ENCODE peak calls at places on chromosomes 16 and 17, in four cellular contexts. O is A549, K is H1, R is HepG2. V is an unnamed sample.

GRCh38 chr17:1783834-1784611 is 22.2 kb downstream of the SERPINF1 start:
- DNase-seq in R (peak; percentile 67), O (peak; percentile 77), K (no peak), V (peak; percentile 48)

GRCh38 chr17:43006639-43007551 is at the start of gene IFI35:
- DNase-seq in R (peak; percentile 83), O (peak; percentile 80), K (peak; percentile 79), V (peak; percentile 92)

GRCh38 chr17:39757931-39758873 is 20.5 kb downstream of the GRB7 start:
- DNase-seq in O (no peak), R (no peak), K (no peak), V (no peak)

GRCh38 chr17:60443713-60444112 is 21.4 kb downstream of the CHCT1 start:
- DNase-seq in R (no peak), K (no peak), O (no peak), V (no peak)

GRCh38 chr17:63552211-63552610 is 1.9 kb downstream of the DCAF7 start:
- DNase-seq in K (no peak), O (no peak), R (no peak), V (no peak)

GRCh38 chr16:50201784-50202183 is 48.7 kb downstream of the TENT4B start:
- DNase-seq in O (no peak), K (no peak), R (no peak), V (no peak)

GRCh38 chr16:10895053-10895946 is 18.3 kb downstream of the CIITA start:
- DNase-seq in O (peak; percentile 29), R (peak; percentile 48), K (peak; percentile 92), V (peak; percentile 70)

GRCh38 chr16:10122546-10122945 is 59.7 kb downstream of the GRIN2A start:
- DNase-seq in K (no peak), R (peak; percentile 15), O (peak; percentile 10), V (peak; percentile 22)

GRCh38 chr16:87953308-87954208 is 2.3 kb downstream of the BANP start:
- DNase-seq in O (no peak), K (no peak), R (no peak), V (no peak)

GRCh38 chr17:41585301-41585700 is 1.4 kb downstream of the KRT14 start:
- DNase-seq in R (no peak), O (no peak), K (no peak), V (no peak)

GRCh38 chr16:23877107-23878070 is 41.6 kb downstream of the PRKCB start:
- DNase-seq in R (no peak), O (no peak), K (no peak), V (no peak)

GRCh38 chr16:62963846-62964245 is 927.6 kb upstream of the CDH8 start:
- DNase-seq in O (no peak), K (no peak), R (no peak), V (no peak)

GRCh38 chr16:57608462-57609113 is 19.8 kb upstream of the ADGRG1 start:
- DNase-seq in O (no peak), R (no peak), K (no peak), V (no peak)

GRCh38 chr16:9176547-9177418 is 85.3 kb downstream of the HAPSTR1 start:
- DNase-seq in R (peak; percentile 55), K (no peak), O (no peak), V (no peak)

GRCh38 chr16:31298340-31298739 is 38.6 kb downstream of the ITGAM start:
- DNase-seq in O (no peak), R (no peak), K (no peak), V (no peak)

GRCh38 chr16:31305219-31305618 is 45.4 kb downstream of the ITGAM start:
- DNase-seq in K (no peak), O (no peak), R (no peak), V (no peak)

GRCh38 chr16:31298958-31299357 is 39.2 kb downstream of the ITGAM start:
- DNase-seq in R (peak; percentile 24), O (no peak), K (no peak), V (no peak)

GRCh38 chr16:31297496-31297895 is 37.7 kb downstream of the ITGAM start:
- DNase-seq in K (no peak), O (no peak), R (no peak), V (no peak)

DNA sequence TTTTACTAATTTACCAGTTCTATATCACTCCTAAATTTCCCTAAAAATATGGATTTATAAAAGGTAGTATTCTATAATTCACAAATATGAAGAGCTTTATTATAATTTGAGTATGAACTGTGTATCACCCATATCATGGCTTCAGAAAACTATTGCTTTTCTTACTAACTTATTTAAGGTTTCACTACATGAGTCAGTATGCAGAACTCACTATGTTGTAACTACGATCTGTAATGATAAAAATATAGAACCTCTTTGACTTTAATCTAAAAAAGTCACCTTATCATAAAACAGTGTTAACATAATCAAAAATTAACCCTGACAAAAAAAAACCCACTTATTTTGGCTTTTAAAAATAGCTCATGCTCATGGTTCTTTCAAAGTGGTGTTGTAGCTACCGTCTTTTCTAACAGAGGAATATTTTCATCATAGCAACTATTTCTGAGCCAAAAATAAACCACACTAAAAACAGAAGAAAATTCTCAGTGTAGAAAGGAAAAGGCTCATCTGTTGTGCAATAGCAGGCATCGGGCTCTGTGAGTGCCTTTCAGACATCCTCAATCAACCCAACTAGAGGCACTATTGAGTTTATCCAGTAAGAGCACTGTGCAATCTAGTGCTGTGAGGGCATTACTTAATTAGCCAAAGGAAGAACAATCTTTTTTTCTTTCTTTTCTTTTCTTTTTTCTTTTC is 42.1 kb downstream of the ITGAM start:
- DNase-seq in O (peak; percentile 8), K (no peak), R (no peak), V (peak; percentile 24)
- TF ChIP-seq RNF2 in O (no peak), K (no peak), R (no peak), V (no peak)

GRCh38 chr16:48126801-48127644 is 28.8 kb downstream of the ABCC12 start:
- DNase-seq in K (no peak), R (peak; percentile 6), O (peak; percentile 55), V (no peak)
- TF ChIP-seq RNF2 in K (no peak), R (no peak), O (no peak), V (no peak)

DNA sequence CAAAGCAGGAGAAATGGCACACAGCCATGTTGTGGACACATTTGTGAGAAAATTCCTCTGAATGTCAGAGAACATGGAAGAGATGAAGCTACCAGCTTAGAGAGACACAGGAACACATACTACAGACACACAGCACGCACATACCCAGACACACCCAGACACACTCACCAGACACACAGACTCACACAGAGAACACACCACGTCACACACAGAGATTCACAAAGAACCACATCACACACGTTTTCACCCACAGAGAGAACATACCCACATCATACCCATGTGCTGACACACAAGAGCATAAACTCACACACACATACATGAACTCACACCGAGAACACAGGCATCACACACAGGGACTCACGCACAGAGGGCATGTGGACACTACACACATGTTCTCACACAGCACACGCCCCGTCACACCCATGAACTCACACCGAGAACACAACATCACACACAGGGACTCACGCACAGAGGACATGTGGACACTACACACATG is 124.9 kb downstream of the METRNL start:
- DNase-seq in K (no peak), R (no peak), O (no peak), V (no peak)
- TF ChIP-seq RNF2 in K (no peak), R (no peak), O (no peak), V (no peak)

GRCh38 chr17:2937331-2938003 is 125.9 kb downstream of the OR1D5 start:
- DNase-seq in O (no peak), K (no peak), R (no peak), V (no peak)

GRCh38 chr17:2936771-2937321 is 126.6 kb downstream of the OR1D5 start:
- DNase-seq in O (no peak), R (no peak), K (no peak), V (no peak)

GRCh38 chr17:2936351-2936750 is 127.1 kb downstream of the OR1D5 start:
- DNase-seq in K (no peak), O (no peak), R (no peak), V (no peak)

GRCh38 chr17:2940352-2940751 is 123.1 kb downstream of the OR1D5 start:
- DNase-seq in K (no peak), O (no peak), R (no peak), V (no peak)

DNA sequence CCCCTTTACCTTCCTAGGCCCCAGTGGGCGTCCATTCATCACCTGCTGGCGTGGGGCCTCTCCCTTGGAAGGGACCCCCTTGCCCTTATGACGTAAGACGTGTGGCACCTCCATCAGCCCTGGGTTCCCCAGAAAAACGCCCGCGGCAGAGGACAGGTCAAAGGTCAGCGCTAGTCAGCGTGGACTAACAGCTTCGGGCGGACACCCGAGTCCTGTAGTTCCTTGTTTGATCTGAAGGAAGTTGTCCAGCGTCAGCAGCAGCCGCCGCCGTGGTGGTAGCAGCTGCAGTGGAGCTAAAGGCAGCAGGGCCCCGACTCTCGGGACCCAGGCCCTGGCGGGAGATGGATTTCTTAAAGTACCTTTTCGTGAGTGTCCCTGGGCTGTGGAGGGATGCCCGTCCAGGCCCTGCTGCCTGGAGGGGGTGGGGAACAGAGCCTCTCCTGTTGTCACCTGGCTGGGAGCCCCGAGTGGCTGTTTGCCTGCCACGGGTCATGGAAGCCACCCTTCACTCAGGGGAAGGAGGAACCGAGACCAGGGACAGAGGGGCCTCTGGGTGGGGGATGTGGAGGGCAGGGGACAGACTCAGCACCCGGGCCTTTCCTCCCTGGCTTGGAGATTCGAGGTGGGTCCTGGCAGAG is 123.6 kb downstream of the OR1D5 start:
- DNase-seq in K (no peak), O (no peak), R (no peak), V (no peak)
- TF ChIP-seq RNF2 in K (no peak), O (no peak), R (no peak), V (no peak)

GRCh38 chr17:79587945-79588344 is 22.9 kb downstream of the RBFOX3 start:
- DNase-seq in K (no peak), R (no peak), O (no peak), V (no peak)
- TF ChIP-seq RNF2 in K (no peak), R (no peak), O (no peak), V (no peak)

GRCh38 chr16:84911490-84912216 is 91.9 kb downstream of the CRISPLD2 start:
- DNase-seq in K (no peak), O (no peak), R (no peak), V (no peak)

GRCh38 chr16:84914273-84914672 is 94.5 kb downstream of the CRISPLD2 start:
- DNase-seq in R (no peak), O (no peak), K (no peak), V (no peak)

GRCh38 chr16:84916156-84916555 is 95.2 kb downstream of the ZDHHC7 start:
- DNase-seq in K (no peak), O (no peak), R (no peak), V (no peak)

GRCh38 chr16:84916850-84917249 is 94.5 kb downstream of the ZDHHC7 start:
- DNase-seq in R (no peak), K (no peak), O (no peak), V (no peak)

GRCh38 chr16:84913315-84913714 is 93.5 kb downstream of the CRISPLD2 start:
- DNase-seq in R (no peak), O (no peak), K (no peak), V (no peak)
- TF ChIP-seq RNF2 in R (no peak), O (no peak), K (no peak), V (peak; percentile 25)

GRCh38 chr16:66277311-66278070 is 89.0 kb upstream of the CDH5 start:
- DNase-seq in K (peak; percentile 39), O (no peak), R (no peak), V (no peak)
- TF ChIP-seq RNF2 in K (no peak), O (no peak), R (no peak), V (no peak)

GRCh38 chr17:55664287-55664686 is 58.4 kb downstream of the TMEM100 start:
- DNase-seq in K (no peak), R (no peak), O (no peak), V (no peak)
- TF ChIP-seq RNF2 in K (no peak), R (no peak), O (no peak), V (no peak)